ENCODE peak calls at places on chromosomes 4 and X, in four cellular contexts. One of them, this sample, is unnamed.

GRCh38 chr4:88841635-88842034 is 144.0 kb upstream of the NAP1L5 start:
- DNase-seq in HepG2: no peak
- DNase-seq in H1: no peak
- DNase-seq in K562: no peak
- DNase-seq in this sample: no peak

GRCh38 chrX:76987381-76987780 is 459.8 kb upstream of the FGF16 start:
- DNase-seq in HepG2: no peak
- DNase-seq in H1: no peak
- DNase-seq in K562: no peak
- DNase-seq in this sample: no peak

GRCh38 chrX:97525981-97526380 is 642.3 kb downstream of the RPA4 start:
- DNase-seq in HepG2: no peak
- DNase-seq in H1: no peak
- DNase-seq in K562: no peak
- DNase-seq in this sample: no peak

GRCh38 chr4:70183168-70183939 is 12.2 kb upstream of the ODAM start:
- DNase-seq in HepG2: peak
- DNase-seq in H1: peak
- DNase-seq in K562: peak
- DNase-seq in this sample: no peak

GRCh38 chrX:153556767-153557166 is 39.3 kb downstream of the ATP2B3 start:
- DNase-seq in HepG2: no peak
- DNase-seq in H1: no peak
- DNase-seq in K562: no peak
- DNase-seq in this sample: no peak

GRCh38 chrX:70096052-70096451 is 33.8 kb downstream of the OTUD6A start:
- DNase-seq in HepG2: peak
- DNase-seq in H1: no peak
- DNase-seq in K562: peak
- DNase-seq in this sample: no peak

GRCh38 chrX:104281564-104281963 is 26.8 kb upstream of the ESX1 start:
- DNase-seq in HepG2: no peak
- DNase-seq in H1: no peak
- DNase-seq in K562: no peak
- DNase-seq in this sample: no peak

GRCh38 chr4:85831647-85832046 is 356.7 kb downstream of the ARHGAP24 start:
- DNase-seq in HepG2: no peak
- DNase-seq in H1: no peak
- DNase-seq in K562: no peak
- DNase-seq in this sample: no peak

GRCh38 chr4:174284181-174284886 is 623 bp downstream of the CEP44 start:
- DNase-seq in HepG2: peak
- DNase-seq in H1: no peak
- DNase-seq in K562: no peak
- DNase-seq in this sample: no peak

GRCh38 chr4:44632089-44632488 is 19.3 kb downstream of the YIPF7 start:
- DNase-seq in HepG2: no peak
- DNase-seq in H1: no peak
- DNase-seq in K562: no peak
- DNase-seq in this sample: no peak

GRCh38 chrX:13432376-13432775 is 112.5 kb upstream of the ATXN3L start:
- DNase-seq in HepG2: no peak
- DNase-seq in H1: no peak
- DNase-seq in K562: no peak
- DNase-seq in this sample: no peak

GRCh38 chrX:25020391-25021131 is 4.8 kb upstream of the ARX start:
- DNase-seq in HepG2: no peak
- DNase-seq in H1: no peak
- DNase-seq in K562: peak
- DNase-seq in this sample: no peak

GRCh38 chr4:6663596-6664393 is 23.3 kb downstream of the MRFAP1 start:
- DNase-seq in HepG2: no peak
- DNase-seq in H1: no peak
- DNase-seq in K562: no peak
- DNase-seq in this sample: no peak

GRCh38 chrX:8084023-8084422 is 87.0 kb downstream of the VCX2 start:
- DNase-seq in HepG2: no peak
- DNase-seq in H1: no peak
- DNase-seq in K562: no peak
- DNase-seq in this sample: no peak

GRCh38 chr4:161952382-161952781 is 211.4 kb downstream of the FSTL5 start:
- DNase-seq in HepG2: no peak
- DNase-seq in H1: no peak
- DNase-seq in K562: no peak
- DNase-seq in this sample: no peak

GRCh38 chr4:24188459-24188858 is 298.6 kb upstream of the PPARGC1A start:
- DNase-seq in HepG2: no peak
- DNase-seq in H1: no peak
- DNase-seq in K562: no peak
- DNase-seq in this sample: no peak

GRCh38 chrX:136667446-136668168 is 19.6 kb downstream of the CD40LG start:
- DNase-seq in HepG2: no peak
- DNase-seq in H1: no peak
- DNase-seq in K562: no peak
- DNase-seq in this sample: no peak

GRCh38 chr4:106140601-106141000 is 175.4 kb downstream of the TBCK start:
- DNase-seq in HepG2: no peak
- DNase-seq in H1: no peak
- DNase-seq in K562: no peak
- DNase-seq in this sample: no peak

GRCh38 chr4:56976878-56977320 is 507 bp downstream of the NOA1 start:
- DNase-seq in HepG2: peak
- DNase-seq in H1: no peak
- DNase-seq in K562: peak
- DNase-seq in this sample: no peak

GRCh38 chrX:3320471-3321046 is 25.9 kb downstream of the MXRA5 start:
- DNase-seq in HepG2: no peak
- DNase-seq in H1: no peak
- DNase-seq in K562: no peak
- DNase-seq in this sample: no peak

GRCh38 chrX:144840616-144841015 is 406.7 kb upstream of the SPANXN1 start:
- DNase-seq in HepG2: no peak
- DNase-seq in H1: no peak
- DNase-seq in K562: no peak
- DNase-seq in this sample: no peak

GRCh38 chrX:68841251-68842049 is 12.6 kb downstream of the EFNB1 start:
- DNase-seq in HepG2: no peak
- DNase-seq in H1: no peak
- DNase-seq in K562: no peak
- DNase-seq in this sample: no peak

GRCh38 chr4:184375027-184375426 is 99.3 kb downstream of the IRF2 start:
- DNase-seq in HepG2: no peak
- DNase-seq in H1: no peak
- DNase-seq in K562: no peak
- DNase-seq in this sample: no peak

GRCh38 chr4:23365086-23365485 is 524.8 kb downstream of the PPARGC1A start:
- DNase-seq in HepG2: no peak
- DNase-seq in H1: no peak
- DNase-seq in K562: no peak
- DNase-seq in this sample: no peak

GRCh38 chr4:88613417-88613875 is 21.2 kb downstream of the HERC3 start:
- DNase-seq in HepG2: no peak
- DNase-seq in H1: no peak
- DNase-seq in K562: no peak
- DNase-seq in this sample: no peak

GRCh38 chr4:137474711-137475301 is 57.5 kb downstream of the PCDH18 start:
- DNase-seq in HepG2: no peak
- DNase-seq in H1: no peak
- DNase-seq in K562: no peak
- DNase-seq in this sample: no peak

GRCh38 chr4:917466-917865 is 14.7 kb downstream of the GAK start:
- DNase-seq in HepG2: no peak
- DNase-seq in H1: no peak
- DNase-seq in K562: no peak
- DNase-seq in this sample: no peak

GRCh38 chr4:2237267-2237666 is 4.7 kb downstream of the HAUS3 start:
- DNase-seq in HepG2: no peak
- DNase-seq in H1: no peak
- DNase-seq in K562: no peak
- DNase-seq in this sample: no peak

GRCh38 chr4:153947124-153947523 is 158.2 kb upstream of the SFRP2 start:
- DNase-seq in HepG2: no peak
- DNase-seq in H1: no peak
- DNase-seq in K562: no peak
- DNase-seq in this sample: no peak

GRCh38 chr4:108417923-108418322 is 202.5 kb upstream of the RPL34 start:
- DNase-seq in HepG2: no peak
- DNase-seq in H1: no peak
- DNase-seq in K562: no peak
- DNase-seq in this sample: no peak

GRCh38 chr4:158004101-158004500 is 168.7 kb downstream of the GASK1B start:
- DNase-seq in HepG2: no peak
- DNase-seq in H1: no peak
- DNase-seq in K562: no peak
- DNase-seq in this sample: no peak

GRCh38 chr4:145216532-145216931 is 36.1 kb upstream of the OTUD4 start:
- DNase-seq in HepG2: no peak
- DNase-seq in H1: no peak
- DNase-seq in K562: no peak
- DNase-seq in this sample: no peak

GRCh38 chrX:96440941-96441340 is 243.7 kb upstream of the DIAPH2 start:
- DNase-seq in HepG2: no peak
- DNase-seq in H1: no peak
- DNase-seq in K562: no peak
- DNase-seq in this sample: no peak

GRCh38 chrX:47587906-47588735 is 5.9 kb downstream of the TIMP1 start:
- DNase-seq in HepG2: no peak
- DNase-seq in H1: no peak
- DNase-seq in K562: no peak
- DNase-seq in this sample: no peak

GRCh38 chr4:188987011-188987410 is 847.8 kb downstream of the TRIML1 start:
- DNase-seq in HepG2: no peak
- DNase-seq in H1: no peak
- DNase-seq in K562: no peak
- DNase-seq in this sample: no peak

GRCh38 chr4:188984518-188984917 is 845.3 kb downstream of the TRIML1 start:
- DNase-seq in HepG2: no peak
- DNase-seq in H1: no peak
- DNase-seq in K562: no peak
- DNase-seq in this sample: no peak

GRCh38 chr4:188988131-188988530 is 848.9 kb downstream of the TRIML1 start:
- DNase-seq in HepG2: no peak
- DNase-seq in H1: no peak
- DNase-seq in K562: no peak
- DNase-seq in this sample: no peak

GRCh38 chr4:188989371-188989770 is 850.1 kb downstream of the TRIML1 start:
- DNase-seq in HepG2: no peak
- DNase-seq in H1: no peak
- DNase-seq in K562: no peak
- DNase-seq in this sample: no peak

GRCh38 chr4:188986271-188986689 is 847.0 kb downstream of the TRIML1 start:
- DNase-seq in HepG2: peak
- DNase-seq in H1: no peak
- DNase-seq in K562: no peak
- DNase-seq in this sample: no peak
- TF ChIP-seq CBX5 in HepG2: no peak
- TF ChIP-seq CBX5 in H1: no peak
- TF ChIP-seq CBX5 in K562: no peak
- TF ChIP-seq CBX5 in this sample: no peak

GRCh38 chr4:82219346-82219745 is 154.4 kb downstream of the HNRNPD start:
- DNase-seq in HepG2: no peak
- DNase-seq in H1: no peak
- DNase-seq in K562: no peak
- DNase-seq in this sample: no peak

GRCh38 chr4:82213485-82214162 is 160.2 kb downstream of the HNRNPD start:
- DNase-seq in HepG2: no peak
- DNase-seq in H1: no peak
- DNase-seq in K562: no peak
- DNase-seq in this sample: no peak

GRCh38 chr4:82216231-82216630 is 157.6 kb downstream of the HNRNPD start:
- DNase-seq in HepG2: no peak
- DNase-seq in H1: no peak
- DNase-seq in K562: no peak
- DNase-seq in this sample: no peak

GRCh38 chr4:82217986-82218715 is 155.6 kb downstream of the HNRNPD start:
- DNase-seq in HepG2: no peak
- DNase-seq in H1: no peak
- DNase-seq in K562: no peak
- DNase-seq in this sample: no peak

DNA sequence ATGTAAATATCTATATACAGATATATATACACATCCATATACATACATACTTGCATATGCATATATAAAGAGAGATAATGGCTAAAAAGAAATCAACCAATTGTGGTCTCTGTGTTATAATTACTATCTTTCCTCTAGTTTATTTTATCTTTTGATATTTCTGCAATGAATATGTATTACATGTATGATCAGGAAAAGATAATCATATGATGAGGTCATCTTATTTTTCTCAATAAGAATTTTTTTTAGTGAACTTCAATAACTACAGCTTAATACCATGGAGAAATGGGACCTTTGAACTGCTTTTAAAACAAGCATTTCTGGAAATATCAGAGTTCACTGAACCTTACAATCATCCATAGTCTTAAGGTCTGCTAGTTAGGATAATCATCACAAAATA is 158.0 kb downstream of the HNRNPD start:
- DNase-seq in HepG2: no peak
- DNase-seq in H1: no peak
- DNase-seq in K562: no peak
- DNase-seq in this sample: no peak
- TF ChIP-seq MAX in HepG2: no peak
- TF ChIP-seq MAX in H1: no peak
- TF ChIP-seq MAX in K562: no peak
- TF ChIP-seq MAX in this sample: no peak

DNA sequence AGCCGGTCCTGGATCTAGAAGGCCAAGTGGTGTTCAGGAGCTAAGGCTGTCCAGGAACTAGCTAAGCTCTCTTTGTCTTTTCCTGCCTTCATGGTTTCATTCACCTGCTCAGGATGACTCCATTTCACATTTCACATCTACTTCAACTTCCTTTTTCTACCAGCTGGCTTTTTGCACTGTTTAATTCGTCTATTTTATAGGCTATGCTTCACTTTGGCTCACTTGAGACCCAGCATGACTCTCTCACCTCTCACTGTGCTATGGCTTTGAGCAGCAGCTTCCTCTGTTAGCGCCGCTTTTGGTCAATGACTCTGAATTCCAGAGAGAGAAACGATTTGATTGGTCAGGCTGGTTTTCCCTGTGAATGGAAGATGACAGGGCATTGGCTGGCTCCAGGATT is 213.5 kb upstream of the CLNK start:
- DNase-seq in HepG2: no peak
- DNase-seq in H1: no peak
- DNase-seq in K562: no peak
- DNase-seq in this sample: no peak
- TF ChIP-seq CBX5 in HepG2: no peak
- TF ChIP-seq CBX5 in H1: no peak
- TF ChIP-seq CBX5 in K562: no peak
- TF ChIP-seq CBX5 in this sample: no peak

DNA sequence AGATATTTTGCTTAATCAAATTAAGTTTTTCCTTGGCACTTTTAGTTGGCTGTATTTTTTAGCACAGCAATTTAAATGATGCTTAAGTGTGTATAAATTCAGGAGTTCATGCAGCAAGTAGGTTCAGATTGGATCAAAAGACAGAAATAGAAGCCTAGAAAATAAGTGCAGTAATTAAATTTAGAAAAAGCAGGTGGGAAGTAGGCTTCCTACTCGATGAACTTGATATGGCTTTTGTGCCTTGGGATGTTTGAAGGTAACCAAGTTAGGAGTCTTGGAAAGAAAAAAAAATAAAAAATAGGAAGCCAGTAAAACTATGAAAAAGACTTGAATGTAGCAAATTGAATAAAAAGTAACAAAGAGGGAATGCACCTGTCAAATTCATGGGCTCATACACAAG is 372.3 kb downstream of the SPOCK3 start:
- DNase-seq in HepG2: no peak
- DNase-seq in H1: no peak
- DNase-seq in K562: no peak
- DNase-seq in this sample: no peak
- TF ChIP-seq MAX in HepG2: no peak
- TF ChIP-seq MAX in H1: no peak
- TF ChIP-seq MAX in K562: no peak
- TF ChIP-seq MAX in this sample: no peak